ENCODE peak calls at places on chromosomes 3 and 15, in eight cellular contexts. D, V, X, H, R, A, L and M are unnamed samples.
A peak's percentile ranks its signal among the peaks of the same experiment; 100 is the strongest.

GRCh38 chr3:86929046-86929445 is 61.9 kb downstream of the VGLL3 start:
- DNase-seq in D (no peak), V (no peak), X (no peak), H (no peak), R (no peak), A (no peak), L (no peak), M (no peak)

GRCh38 chr3:100104442-100104798 is 9.9 kb downstream of the FILIP1L start:
- DNase-seq in D (no peak), V (no peak), X (no peak), H (no peak), R (peak; percentile 29), A (no peak), L (no peak), M (no peak)

GRCh38 chr15:78225783-78226541 is 8.4 kb downstream of the ACSBG1 start:
- DNase-seq in D (no peak), V (no peak), X (peak; percentile 40), H (no peak), R (no peak), A (no peak), L (no peak), M (no peak)

GRCh38 chr3:171248426-171249115 is 211.6 kb downstream of the TNIK start:
- DNase-seq in D (no peak), V (no peak), X (no peak), H (no peak), R (no peak), A (no peak), L (no peak), M (no peak)

GRCh38 chr15:41501191-41501917 is 7.7 kb downstream of the ITPKA start:
- DNase-seq in D (no peak), V (no peak), X (peak; percentile 61), H (no peak), R (peak; percentile 23), A (no peak), L (no peak), M (no peak)

GRCh38 chr3:195040094-195040493 is 230.9 kb downstream of the XXYLT1 start:
- DNase-seq in D (no peak), V (no peak), X (no peak), H (no peak), R (peak; percentile 44), A (no peak), L (no peak), M (no peak)

GRCh38 chr15:100712226-100712625 is 109.8 kb downstream of the ASB7 start:
- DNase-seq in D (no peak), V (no peak), X (peak; percentile 76), H (peak; percentile 75), R (no peak), A (no peak), L (no peak), M (peak; percentile 40)

GRCh38 chr3:123618768-123619484 is 34.1 kb upstream of the HACD2 start:
- DNase-seq in D (no peak), V (no peak), X (peak; percentile 61), H (peak; percentile 72), R (peak; percentile 7), A (peak; percentile 60), L (peak; percentile 60), M (peak; percentile 75)

GRCh38 chr3:124486324-124486723 is 243.9 kb upstream of the UMPS start:
- DNase-seq in D (no peak), V (no peak), X (peak; percentile 13), H (no peak), R (no peak), A (no peak), L (no peak), M (no peak)

GRCh38 chr3:161284989-161285388 is 63.9 kb downstream of the NMD3 start:
- DNase-seq in D (no peak), V (no peak), X (peak; percentile 31), H (no peak), R (no peak), A (no peak), L (no peak), M (no peak)

GRCh38 chr15:88375234-88375926 is 91.8 kb downstream of the MRPL46 start:
- DNase-seq in D (no peak), V (no peak), X (peak; percentile 90), H (no peak), R (no peak), A (no peak), L (no peak), M (no peak)

GRCh38 chr3:160929595-160929994 is 173.6 kb downstream of the PPM1L start:
- DNase-seq in D (no peak), V (no peak), X (peak; percentile 9), H (peak; percentile 76), R (no peak), A (peak; percentile 32), L (no peak), M (no peak)

GRCh38 chr15:50012790-50013189 is 106.2 kb downstream of the ATP8B4 start:
- DNase-seq in D (no peak), V (no peak), X (no peak), H (no peak), R (no peak), A (no peak), L (no peak), M (no peak)

GRCh38 chr3:8458235-8458634 is 43.4 kb upstream of the LMCD1 start:
- DNase-seq in D (no peak), V (no peak), X (peak; percentile 95), H (no peak), R (no peak), A (no peak), L (no peak), M (no peak)

GRCh38 chr3:147939425-147940196 is 530.4 kb downstream of the ZIC1 start:
- DNase-seq in D (no peak), V (no peak), X (no peak), H (no peak), R (no peak), A (no peak), L (no peak), M (no peak)

GRCh38 chr15:98745650-98746374 is 97.5 kb downstream of the IGF1R start:
- DNase-seq in D (no peak), V (no peak), X (no peak), H (no peak), R (no peak), A (no peak), L (no peak), M (no peak)

GRCh38 chr3:191412764-191413163 is 48.2 kb upstream of the PYDC2 start:
- DNase-seq in D (no peak), V (no peak), X (peak; percentile 90), H (no peak), R (no peak), A (no peak), L (no peak), M (no peak)

GRCh38 chr3:144029769-144030168 is 58.1 kb downstream of the DIPK2A start:
- DNase-seq in D (no peak), V (no peak), X (no peak), H (no peak), R (no peak), A (no peak), L (no peak), M (no peak)

GRCh38 chr3:60829058-60829457 is 422.2 kb downstream of the FHIT start:
- DNase-seq in D (no peak), V (no peak), X (no peak), H (no peak), R (no peak), A (no peak), L (no peak), M (no peak)

DNA sequence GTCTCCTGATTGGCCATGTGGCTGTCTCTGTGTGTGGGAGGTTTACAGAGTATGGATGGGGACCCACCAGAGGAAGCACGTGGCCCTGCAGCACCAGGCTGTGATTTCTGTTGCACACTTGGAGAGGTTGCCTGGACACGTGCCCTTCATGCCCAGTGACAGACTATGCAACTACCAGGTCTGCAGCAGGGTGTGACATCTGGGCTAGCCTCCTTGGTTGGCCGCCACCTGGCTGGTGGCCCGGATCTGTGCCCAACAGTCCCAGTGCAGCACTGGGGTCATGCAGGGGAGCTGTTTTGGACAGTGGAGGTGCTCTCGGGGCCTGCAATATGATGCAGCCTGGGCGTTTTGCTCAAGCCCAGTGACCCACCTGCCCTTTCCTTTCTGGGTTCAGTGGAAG is 212.5 kb downstream of the UBE3A start:
- DNase-seq in D (no peak), V (no peak), X (no peak), H (no peak), R (no peak), A (no peak), L (no peak), M (no peak)
- H3K9me3 ChIP-seq in D (peaks cover 21% of the 10 kb centered on the region), V (peaks cover 25% of the 10 kb centered on the region), X (no peaks in the 10 kb centered on the region), H (no peaks in the 10 kb centered on the region), R (no peaks in the 10 kb centered on the region), A (peaks cover 54% of the 10 kb centered on the region), L (peaks cover 6% of the 10 kb centered on the region), M (no peaks in the 10 kb centered on the region)

GRCh38 chr3:116034797-116035196 is 410.5 kb downstream of the LSAMP start:
- DNase-seq in D (no peak), V (no peak), X (no peak), H (no peak), R (no peak), A (no peak), L (no peak), M (no peak)
- H3K9me3 ChIP-seq in D (no peaks in the 10 kb centered on the region), V (no peaks in the 10 kb centered on the region), X (no peaks in the 10 kb centered on the region), H (no peaks in the 10 kb centered on the region), R (no peaks in the 10 kb centered on the region), A (no peaks in the 10 kb centered on the region), L (no peaks in the 10 kb centered on the region), M (no peaks in the 10 kb centered on the region)

DNA sequence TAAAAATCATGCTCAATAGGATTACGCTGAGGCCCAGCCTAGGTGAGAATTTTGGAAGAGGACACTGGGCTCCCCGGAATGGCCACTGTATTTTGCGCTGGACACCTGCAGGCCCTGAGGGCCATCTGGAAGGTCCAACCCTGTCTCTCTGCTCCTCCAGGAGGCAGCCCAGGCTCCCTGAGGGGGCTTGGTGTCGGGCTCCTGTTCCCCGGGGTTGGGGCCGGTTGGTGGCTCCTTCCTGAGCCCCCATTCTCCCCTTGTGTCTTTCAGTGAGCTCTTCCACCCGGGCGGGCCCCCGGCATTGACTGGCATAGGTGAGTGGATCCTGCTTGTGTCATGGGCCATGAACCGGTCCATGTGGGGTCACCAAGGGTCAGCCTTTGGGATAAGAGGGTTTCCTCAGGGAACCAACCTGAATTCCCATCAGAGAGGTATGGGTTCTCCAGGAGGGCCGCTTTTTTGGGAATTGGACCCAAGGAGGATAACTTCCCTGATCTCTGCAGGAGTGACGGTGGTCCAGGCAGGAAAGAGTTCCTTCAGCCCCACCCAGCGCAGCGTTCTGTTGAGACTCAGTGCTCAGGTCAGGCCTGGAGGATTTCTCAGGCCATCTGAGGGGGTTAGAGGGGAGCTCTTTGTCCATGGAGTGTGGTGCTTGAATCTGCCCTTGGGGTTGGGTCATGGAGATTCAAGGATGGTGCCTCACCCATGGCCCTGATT is 187.8 kb downstream of the UBE3A start:
- DNase-seq in D (peak; percentile 31), V (no peak), X (no peak), H (peak; percentile 34), R (no peak), A (no peak), L (no peak), M (peak; percentile 20)
- H3K9me3 ChIP-seq in D (peaks cover 12% of the 10 kb centered on the region), V (peaks cover 35% of the 10 kb centered on the region), X (no peaks in the 10 kb centered on the region), H (peaks cover 9% of the 10 kb centered on the region), R (no peaks in the 10 kb centered on the region), A (peaks cover 46% of the 10 kb centered on the region), L (no peaks in the 10 kb centered on the region), M (peaks cover 8% of the 10 kb centered on the region)

DNA sequence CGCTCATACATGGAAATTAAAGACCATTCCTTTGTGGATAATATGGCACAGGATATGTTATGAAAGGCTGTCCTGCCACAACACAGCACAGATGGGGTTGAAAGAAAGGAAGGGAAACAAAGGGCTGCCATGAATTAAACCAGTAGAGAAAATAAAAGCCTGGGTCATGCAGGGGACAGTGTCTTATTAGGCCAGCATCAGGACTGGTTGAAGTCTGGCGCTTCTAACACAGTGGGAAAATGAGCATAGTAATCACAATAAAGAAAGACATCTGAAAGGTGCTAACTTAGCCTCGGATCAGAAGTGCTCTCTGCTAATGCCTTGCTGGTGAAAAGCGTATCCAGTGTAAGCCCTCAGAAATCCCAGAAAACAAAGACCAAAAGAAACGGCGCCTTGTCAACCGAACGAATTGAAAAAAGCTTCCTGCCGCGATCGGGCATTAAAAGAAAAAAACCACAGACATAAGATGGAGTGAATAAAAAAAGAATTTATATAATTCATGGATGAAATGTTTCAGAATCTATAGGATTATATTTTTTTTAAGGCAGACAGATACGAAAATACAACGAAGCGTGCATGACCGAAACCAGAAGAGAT is 578 bp upstream of the MKRN3 start:
- DNase-seq in D (no peak), V (no peak), X (no peak), H (no peak), R (no peak), A (no peak), L (no peak), M (no peak)
- H3K9me3 ChIP-seq in D (no peaks in the 10 kb centered on the region), V (no peaks in the 10 kb centered on the region), X (peaks cover 3% of the 10 kb centered on the region), H (no peaks in the 10 kb centered on the region), R (no peaks in the 10 kb centered on the region), A (peaks cover 14% of the 10 kb centered on the region), L (no peaks in the 10 kb centered on the region), M (no peaks in the 10 kb centered on the region)